ENCODE peak calls at places on chromosomes 4 and X, in five cellular contexts. I is body of pancreas, O is sigmoid colon, B is left lung, L is astrocyte. X is an unnamed sample.

GRCh38 chr4:62560858-62561257 is 1360.7 kb downstream of the ADGRL3 start:
- DNase-seq in B (no peak), I (no peak), O (no peak), L (no peak), X (no peak)

GRCh38 chr4:125388653-125389052 is 73.9 kb downstream of the FAT4 start:
- DNase-seq in L (peak), I (no peak), O (no peak), B (no peak), X (no peak)

GRCh38 chr4:25663778-25664177 is 8.1 kb downstream of the SLC34A2 start:
- DNase-seq in L (no peak), B (no peak), I (no peak), O (no peak), X (no peak)

GRCh38 chrX:24347871-24348270 is 12.6 kb upstream of the SUPT20HL1 start:
- DNase-seq in B (no peak), L (no peak), O (no peak), I (no peak), X (no peak)

GRCh38 chr4:42640613-42641012 is 16.3 kb downstream of the ATP8A1 start:
- DNase-seq in B (no peak), L (no peak), I (no peak), O (no peak), X (no peak)

GRCh38 chrX:113136841-113137240 is 296.2 kb upstream of the AMOT start:
- DNase-seq in L (no peak), O (no peak), I (no peak), B (no peak), X (no peak)

GRCh38 chr4:12879500-12879899 is 604.6 kb downstream of the RAB28 start:
- DNase-seq in I (no peak), O (no peak), B (no peak), L (no peak), X (no peak)

GRCh38 chrX:68440940-68441339 is 7.6 kb upstream of the OPHN1 start:
- DNase-seq in I (peak), L (peak), B (peak), O (peak), X (peak)

GRCh38 chr4:40564815-40565505 is 64.7 kb downstream of the RBM47 start:
- DNase-seq in L (no peak), B (no peak), O (no peak), I (no peak), X (no peak)

GRCh38 chr4:170030121-170030520 is 3.9 kb upstream of the MFAP3L start:
- DNase-seq in B (no peak), O (no peak), L (no peak), I (no peak), X (no peak)

GRCh38 chr4:87077834-87078585 is 142.4 kb downstream of the KLHL8 start:
- DNase-seq in B (no peak), I (no peak), L (no peak), O (no peak), X (no peak)

GRCh38 chr4:80362578-80363181 is 27.1 kb downstream of the CFAP299 start:
- DNase-seq in I (no peak), O (no peak), L (peak), B (no peak), X (peak)

GRCh38 chr4:1315838-1316536 is 26.3 kb downstream of the MAEA start:
- DNase-seq in L (no peak), I (no peak), O (no peak), B (no peak), X (no peak)

GRCh38 chr4:156098846-156099245 is 145.2 kb upstream of the CTSO start:
- DNase-seq in B (no peak), O (no peak), L (peak), I (no peak), X (no peak)

GRCh38 chr4:185165605-185166063 is 22.6 kb downstream of the SLC25A4 start:
- DNase-seq in B (no peak), L (peak), O (no peak), I (no peak), X (no peak)

GRCh38 chr4:113872426-113873260 is 106.8 kb downstream of the ARSJ start:
- DNase-seq in L (peak), B (no peak), O (no peak), I (no peak), X (no peak)

GRCh38 chrX:111095974-111096870 is at the start of gene PAK3:
- DNase-seq in I (peak), O (peak), B (peak), L (peak), X (peak)

GRCh38 chrX:29542147-29542546 is 673.2 kb upstream of the MAGEB2 start:
- DNase-seq in O (no peak), L (no peak), B (no peak), I (no peak), X (no peak)

GRCh38 chr4:10002278-10002677 is 19.0 kb downstream of the SLC2A9 start:
- DNase-seq in L (no peak), I (no peak), B (no peak), O (no peak), X (no peak)

GRCh38 chr4:146638801-146639351 is at the start of gene POU4F2:
- DNase-seq in B (no peak), I (no peak), O (no peak), L (peak), X (no peak)

GRCh38 chr4:16532240-16532990 is 306.1 kb upstream of the TAPT1 start:
- DNase-seq in L (peak), B (no peak), O (no peak), I (no peak), X (no peak)

GRCh38 chrX:25025615-25026014 is 9.8 kb upstream of the ARX start:
- DNase-seq in O (no peak), L (no peak), B (no peak), I (no peak), X (no peak)

DNA sequence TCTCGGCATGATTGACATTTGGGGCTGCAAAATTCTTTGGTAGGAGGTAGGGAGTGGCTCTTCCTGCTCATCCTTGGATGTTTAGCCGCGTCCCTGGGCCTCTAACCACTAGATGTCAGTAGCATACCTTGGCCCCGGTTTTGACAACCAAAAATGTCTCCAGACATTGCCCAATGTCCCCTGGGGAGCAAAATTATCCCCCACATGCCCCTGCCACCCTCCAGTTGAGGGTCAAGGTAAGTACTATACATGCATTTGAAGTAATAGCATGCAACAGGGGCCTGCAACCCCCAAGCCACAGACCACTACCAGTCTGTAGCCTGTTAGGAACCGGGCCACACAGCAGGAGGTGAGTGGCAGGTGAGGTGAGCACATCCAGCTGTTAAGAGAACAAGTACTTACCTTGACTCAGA is 17.6 kb upstream of the KIAA1210 start:
- DNase-seq in B (no peak), O (no peak), I (no peak), L (no peak), X (no peak)
- TF ChIP-seq CTCF in B (no peak), O (no peak), I (no peak), L (peak), X (no peak)

GRCh38 chr4:151657896-151658295 is 102.9 kb downstream of the GATB start:
- DNase-seq in B (no peak), O (no peak), L (no peak), I (no peak), X (no peak)
- TF ChIP-seq CTCF in B (no peak), O (no peak), L (no peak), I (no peak), X (no peak)

GRCh38 chrX:119728487-119728886 is 29.9 kb upstream of the SOWAHD start:
- DNase-seq in O (no peak), L (no peak), I (no peak), B (no peak), X (no peak)
- TF ChIP-seq CTCF in O (no peak), L (no peak), I (no peak), B (no peak), X (no peak)

DNA sequence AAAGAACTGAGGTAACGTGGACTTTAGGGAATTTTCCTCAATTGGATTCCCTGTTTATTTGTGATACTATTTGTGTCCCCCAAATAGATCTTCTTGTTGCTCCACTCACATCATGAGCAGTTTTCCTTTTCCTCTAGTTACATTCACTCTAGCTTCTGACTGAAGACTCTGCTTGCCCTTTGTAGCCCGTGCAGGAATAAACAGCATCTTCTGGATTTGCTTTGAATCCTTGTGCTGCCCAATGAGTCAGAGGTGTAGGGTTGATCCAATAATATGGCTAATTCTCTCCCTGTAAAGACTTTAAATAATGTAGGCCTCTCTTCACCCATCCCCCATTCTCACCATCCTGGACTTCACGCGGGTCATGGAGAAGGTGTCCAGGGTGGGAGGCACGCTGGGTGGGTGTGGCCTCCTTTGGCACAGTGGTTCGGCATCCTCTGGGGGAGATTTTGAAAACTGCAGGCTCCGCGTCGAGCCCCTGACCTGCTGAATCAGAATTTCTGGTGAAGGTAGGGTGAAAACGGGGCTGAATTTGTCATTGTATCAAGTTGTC is 9.0 kb downstream of the HAND2 start:
- DNase-seq in B (no peak), L (no peak), O (peak), I (no peak), X (no peak)
- TF ChIP-seq CTCF in B (no peak), L (no peak), O (no peak), I (no peak), X (no peak)

GRCh38 chr4:31045724-31046318 is 325.7 kb downstream of the PCDH7 start:
- DNase-seq in L (peak), O (no peak), B (no peak), I (peak), X (no peak)
- TF ChIP-seq CTCF in L (peak), O (no peak), B (no peak), I (peak), X (peak)